ENCODE peak calls at places on chromosomes 12 and 14, in seven cellular contexts. One of them, this sample, is unnamed.

GRCh38 chr12:122515275-122515674 is 11.5 kb downstream of the RSRC2 start:
- DNase-seq in caudate nucleus: no peak
- DNase-seq in BJ: no peak
- DNase-seq in activated CD8-positive, alpha-beta memory T cell treated with anti-CD3 and anti-CD28 coated beads, Interleukin-2, amount 50 U/mL, for 48 hours: no peak
- DNase-seq in NCI-H2171: no peak
- DNase-seq in CD8-positive, alpha-beta T cell: no peak
- DNase-seq in T follicular helper cell: no peak
- DNase-seq in this sample: no peak

GRCh38 chr12:65825323-65825572 is 965 bp downstream of the HMGA2 start:
- DNase-seq in NCI-H2171: no peak
- DNase-seq in CD8-positive, alpha-beta T cell: no peak
- DNase-seq in caudate nucleus: no peak
- DNase-seq in activated CD8-positive, alpha-beta memory T cell treated with anti-CD3 and anti-CD28 coated beads, Interleukin-2, amount 50 U/mL, for 48 hours: no peak
- DNase-seq in BJ: no peak
- DNase-seq in T follicular helper cell: no peak
- DNase-seq in this sample: no peak

GRCh38 chr12:62631531-62632520 is 165.2 kb downstream of the MON2 start:
- DNase-seq in caudate nucleus: no peak
- DNase-seq in BJ: peak
- DNase-seq in T follicular helper cell: no peak
- DNase-seq in activated CD8-positive, alpha-beta memory T cell treated with anti-CD3 and anti-CD28 coated beads, Interleukin-2, amount 50 U/mL, for 48 hours: peak
- DNase-seq in NCI-H2171: no peak
- DNase-seq in CD8-positive, alpha-beta T cell: peak
- DNase-seq in this sample: no peak

GRCh38 chr14:51870620-51871019 is 10.2 kb downstream of the GNG2 start:
- DNase-seq in CD8-positive, alpha-beta T cell: no peak
- DNase-seq in T follicular helper cell: no peak
- DNase-seq in caudate nucleus: no peak
- DNase-seq in activated CD8-positive, alpha-beta memory T cell treated with anti-CD3 and anti-CD28 coated beads, Interleukin-2, amount 50 U/mL, for 48 hours: no peak
- DNase-seq in NCI-H2171: no peak
- DNase-seq in BJ: no peak
- DNase-seq in this sample: no peak

GRCh38 chr12:42085596-42085995 is 59.1 kb downstream of the GXYLT1 start:
- DNase-seq in NCI-H2171: no peak
- DNase-seq in activated CD8-positive, alpha-beta memory T cell treated with anti-CD3 and anti-CD28 coated beads, Interleukin-2, amount 50 U/mL, for 48 hours: no peak
- DNase-seq in BJ: no peak
- DNase-seq in caudate nucleus: no peak
- DNase-seq in CD8-positive, alpha-beta T cell: no peak
- DNase-seq in T follicular helper cell: no peak
- DNase-seq in this sample: no peak

GRCh38 chr14:39230416-39230815 is 3.3 kb upstream of the MIA2 start:
- DNase-seq in NCI-H2171: no peak
- DNase-seq in activated CD8-positive, alpha-beta memory T cell treated with anti-CD3 and anti-CD28 coated beads, Interleukin-2, amount 50 U/mL, for 48 hours: no peak
- DNase-seq in BJ: no peak
- DNase-seq in CD8-positive, alpha-beta T cell: no peak
- DNase-seq in T follicular helper cell: no peak
- DNase-seq in caudate nucleus: no peak
- DNase-seq in this sample: no peak

GRCh38 chr12:49225551-49226166 is 36.8 kb upstream of the TUBA1A start:
- DNase-seq in caudate nucleus: no peak
- DNase-seq in T follicular helper cell: no peak
- DNase-seq in BJ: no peak
- DNase-seq in NCI-H2171: no peak
- DNase-seq in activated CD8-positive, alpha-beta memory T cell treated with anti-CD3 and anti-CD28 coated beads, Interleukin-2, amount 50 U/mL, for 48 hours: no peak
- DNase-seq in CD8-positive, alpha-beta T cell: no peak
- DNase-seq in this sample: no peak

GRCh38 chr12:116594325-116595038 is 35.3 kb downstream of the MAP1LC3B2 start:
- DNase-seq in CD8-positive, alpha-beta T cell: peak
- DNase-seq in activated CD8-positive, alpha-beta memory T cell treated with anti-CD3 and anti-CD28 coated beads, Interleukin-2, amount 50 U/mL, for 48 hours: peak
- DNase-seq in T follicular helper cell: peak
- DNase-seq in BJ: no peak
- DNase-seq in caudate nucleus: no peak
- DNase-seq in NCI-H2171: no peak
- DNase-seq in this sample: peak

GRCh38 chr12:46771268-46771837 is 54.4 kb downstream of the SLC38A4 start:
- DNase-seq in activated CD8-positive, alpha-beta memory T cell treated with anti-CD3 and anti-CD28 coated beads, Interleukin-2, amount 50 U/mL, for 48 hours: no peak
- DNase-seq in CD8-positive, alpha-beta T cell: no peak
- DNase-seq in T follicular helper cell: no peak
- DNase-seq in NCI-H2171: no peak
- DNase-seq in BJ: no peak
- DNase-seq in caudate nucleus: no peak
- DNase-seq in this sample: no peak

GRCh38 chr14:70192915-70193314 is 4.2 kb upstream of the SLC8A3 start:
- DNase-seq in activated CD8-positive, alpha-beta memory T cell treated with anti-CD3 and anti-CD28 coated beads, Interleukin-2, amount 50 U/mL, for 48 hours: no peak
- DNase-seq in CD8-positive, alpha-beta T cell: no peak
- DNase-seq in caudate nucleus: no peak
- DNase-seq in BJ: no peak
- DNase-seq in NCI-H2171: no peak
- DNase-seq in T follicular helper cell: no peak
- DNase-seq in this sample: no peak

GRCh38 chr14:92586001-92586947 is 72.7 kb downstream of the RIN3 start:
- DNase-seq in BJ: peak
- DNase-seq in activated CD8-positive, alpha-beta memory T cell treated with anti-CD3 and anti-CD28 coated beads, Interleukin-2, amount 50 U/mL, for 48 hours: no peak
- DNase-seq in NCI-H2171: no peak
- DNase-seq in T follicular helper cell: no peak
- DNase-seq in CD8-positive, alpha-beta T cell: peak
- DNase-seq in caudate nucleus: no peak
- DNase-seq in this sample: no peak

GRCh38 chr12:14913381-14913781 is 25.0 kb downstream of the ERP27 start:
- DNase-seq in T follicular helper cell: no peak
- DNase-seq in caudate nucleus: no peak
- DNase-seq in activated CD8-positive, alpha-beta memory T cell treated with anti-CD3 and anti-CD28 coated beads, Interleukin-2, amount 50 U/mL, for 48 hours: no peak
- DNase-seq in BJ: no peak
- DNase-seq in NCI-H2171: peak
- DNase-seq in CD8-positive, alpha-beta T cell: no peak
- DNase-seq in this sample: no peak

GRCh38 chr12:58596381-58596780 is 323.9 kb downstream of the LRIG3 start:
- DNase-seq in caudate nucleus: no peak
- DNase-seq in NCI-H2171: no peak
- DNase-seq in activated CD8-positive, alpha-beta memory T cell treated with anti-CD3 and anti-CD28 coated beads, Interleukin-2, amount 50 U/mL, for 48 hours: no peak
- DNase-seq in BJ: no peak
- DNase-seq in T follicular helper cell: no peak
- DNase-seq in CD8-positive, alpha-beta T cell: no peak
- DNase-seq in this sample: no peak

GRCh38 chr14:39251547-39251946 is 17.8 kb downstream of the MIA2 start:
- DNase-seq in BJ: no peak
- DNase-seq in activated CD8-positive, alpha-beta memory T cell treated with anti-CD3 and anti-CD28 coated beads, Interleukin-2, amount 50 U/mL, for 48 hours: no peak
- DNase-seq in T follicular helper cell: no peak
- DNase-seq in CD8-positive, alpha-beta T cell: no peak
- DNase-seq in caudate nucleus: no peak
- DNase-seq in NCI-H2171: no peak
- DNase-seq in this sample: no peak

GRCh38 chr14:49900973-49901372 is 8.1 kb downstream of the ARF6 start:
- DNase-seq in activated CD8-positive, alpha-beta memory T cell treated with anti-CD3 and anti-CD28 coated beads, Interleukin-2, amount 50 U/mL, for 48 hours: no peak
- DNase-seq in BJ: no peak
- DNase-seq in NCI-H2171: no peak
- DNase-seq in caudate nucleus: no peak
- DNase-seq in CD8-positive, alpha-beta T cell: no peak
- DNase-seq in T follicular helper cell: no peak
- DNase-seq in this sample: no peak

GRCh38 chr12:69404851-69405365 is 45.4 kb downstream of the YEATS4 start:
- DNase-seq in CD8-positive, alpha-beta T cell: no peak
- DNase-seq in caudate nucleus: no peak
- DNase-seq in T follicular helper cell: no peak
- DNase-seq in activated CD8-positive, alpha-beta memory T cell treated with anti-CD3 and anti-CD28 coated beads, Interleukin-2, amount 50 U/mL, for 48 hours: no peak
- DNase-seq in BJ: no peak
- DNase-seq in NCI-H2171: no peak
- DNase-seq in this sample: no peak

GRCh38 chr14:100885196-100886030 is 18.1 kb downstream of the RTL1 start:
- DNase-seq in CD8-positive, alpha-beta T cell: no peak
- DNase-seq in NCI-H2171: no peak
- DNase-seq in caudate nucleus: no peak
- DNase-seq in T follicular helper cell: no peak
- DNase-seq in activated CD8-positive, alpha-beta memory T cell treated with anti-CD3 and anti-CD28 coated beads, Interleukin-2, amount 50 U/mL, for 48 hours: no peak
- DNase-seq in BJ: no peak
- DNase-seq in this sample: no peak

GRCh38 chr12:6056406-6057211 is 67.9 kb downstream of the VWF start:
- DNase-seq in T follicular helper cell: no peak
- DNase-seq in NCI-H2171: peak
- DNase-seq in caudate nucleus: no peak
- DNase-seq in CD8-positive, alpha-beta T cell: peak
- DNase-seq in activated CD8-positive, alpha-beta memory T cell treated with anti-CD3 and anti-CD28 coated beads, Interleukin-2, amount 50 U/mL, for 48 hours: peak
- DNase-seq in BJ: no peak
- DNase-seq in this sample: no peak

GRCh38 chr14:90536092-90536491 is 139.3 kb downstream of the CALM1 start:
- DNase-seq in BJ: no peak
- DNase-seq in NCI-H2171: no peak
- DNase-seq in CD8-positive, alpha-beta T cell: no peak
- DNase-seq in activated CD8-positive, alpha-beta memory T cell treated with anti-CD3 and anti-CD28 coated beads, Interleukin-2, amount 50 U/mL, for 48 hours: no peak
- DNase-seq in caudate nucleus: peak
- DNase-seq in T follicular helper cell: no peak
- DNase-seq in this sample: no peak